ENCODE peak calls at places on chromosomes 4 and X, in eight cellular contexts. Q is foreskin fibroblast, E is AG09309, A is coronary artery, Z is brain microvascular endothelial cell, S is left lung, G is uterus, I is NB4. V is an unnamed sample.

GRCh38 chr4:118286685-118287084 is 66.1 kb downstream of the PRSS12 start:
- DNase-seq in Q (no peak), E (no peak), A (no peak), Z (no peak), S (no peak), G (no peak), I (no peak), V (no peak)

GRCh38 chrX:39874202-39874816 is 223.4 kb downstream of the BCOR start:
- DNase-seq in Q (no peak), E (no peak), A (no peak), Z (no peak), S (no peak), G (no peak), I (no peak), V (no peak)

GRCh38 chr4:104417483-104417882 is 77.2 kb downstream of the CXXC4 start:
- DNase-seq in Q (no peak), E (no peak), A (no peak), Z (no peak), S (no peak), G (no peak), I (no peak), V (no peak)

GRCh38 chrX:111244238-111244750 is 26.0 kb downstream of the CAPN6 start:
- DNase-seq in Q (peak; percentile 0), E (no peak), A (no peak), Z (peak; percentile 3), S (no peak), G (no peak), I (peak; percentile 21), V (no peak)

GRCh38 chrX:103404225-103405008 is 28.1 kb downstream of the BEX3 start:
- DNase-seq in Q (peak; percentile 86), E (peak; percentile 49), A (peak; percentile 82), Z (peak; percentile 87), S (peak; percentile 64), G (peak; percentile 49), I (peak; percentile 22), V (no peak)

GRCh38 chr4:165433529-165433928 is 54.7 kb downstream of the CPE start:
- DNase-seq in Q (no peak), E (no peak), A (no peak), Z (no peak), S (no peak), G (no peak), I (no peak), V (no peak)

GRCh38 chr4:173508386-173509002 is 21.5 kb downstream of the HAND2 start:
- DNase-seq in Q (no peak), E (no peak), A (no peak), Z (no peak), S (no peak), G (no peak), I (no peak), V (peak; percentile 65)

GRCh38 chr4:124433500-124433899 is 279.0 kb downstream of the ANKRD50 start:
- DNase-seq in Q (no peak), E (no peak), A (no peak), Z (peak; percentile 76), S (no peak), G (no peak), I (no peak), V (no peak)

GRCh38 chr4:109977854-109978501 is 65.3 kb downstream of the EGF start:
- DNase-seq in Q (peak; percentile 11), E (peak; percentile 24), A (no peak), Z (peak; percentile 64), S (no peak), G (no peak), I (peak; percentile 27), V (no peak)

GRCh38 chr4:85489273-85489672 is 14.3 kb downstream of the ARHGAP24 start:
- DNase-seq in Q (peak; percentile 69), E (no peak), A (no peak), Z (no peak), S (no peak), G (no peak), I (no peak), V (no peak)

GRCh38 chrX:78024349-78025108 is 55.1 kb upstream of the PGAM4 start:
- DNase-seq in Q (no peak), E (no peak), A (no peak), Z (no peak), S (peak; percentile 34), G (no peak), I (peak; percentile 29), V (no peak)

GRCh38 chr4:176123710-176124407 is 58.2 kb downstream of the WDR17 start:
- DNase-seq in Q (no peak), E (no peak), A (no peak), Z (no peak), S (no peak), G (no peak), I (peak; percentile 9), V (no peak)

GRCh38 chrX:11423362-11423818 is 130.2 kb downstream of the AMELX start:
- DNase-seq in Q (peak; percentile 77), E (no peak), A (no peak), Z (peak; percentile 72), S (no peak), G (no peak), I (peak; percentile 61), V (no peak)

GRCh38 chr4:89111833-89112563 is 665 bp downstream of the TIGD2 start:
- DNase-seq in Q (peak; percentile 89), E (peak; percentile 75), A (no peak), Z (peak; percentile 86), S (peak; percentile 47), G (no peak), I (peak; percentile 38), V (no peak)

GRCh38 chr4:184306949-184307348 is 89.3 kb upstream of the ENPP6 start:
- DNase-seq in Q (peak; percentile 34), E (peak; percentile 3), A (no peak), Z (peak; percentile 34), S (no peak), G (no peak), I (no peak), V (no peak)

GRCh38 chr4:173656898-173657297 is 126.9 kb upstream of the HAND2 start:
- DNase-seq in Q (no peak), E (no peak), A (no peak), Z (no peak), S (no peak), G (no peak), I (no peak), V (no peak)

GRCh38 chr4:42339935-42340406 is 57.3 kb upstream of the SHISA3 start:
- DNase-seq in Q (no peak), E (no peak), A (no peak), Z (peak; percentile 67), S (no peak), G (no peak), I (no peak), V (no peak)

GRCh38 chr4:150007512-150007911 is 70.7 kb upstream of the DCLK2 start:
- DNase-seq in Q (peak; percentile 46), E (peak; percentile 52), A (no peak), Z (peak; percentile 87), S (no peak), G (no peak), I (no peak), V (no peak)

GRCh38 chr4:1204828-1205591 is 32.6 kb upstream of the SPON2 start:
- DNase-seq in Q (no peak), E (no peak), A (peak; percentile 68), Z (no peak), S (peak; percentile 33), G (peak; percentile 23), I (no peak), V (peak; percentile 67)

GRCh38 chr4:55906999-55907398 is 41.7 kb upstream of the CEP135 start:
- DNase-seq in Q (no peak), E (no peak), A (no peak), Z (no peak), S (no peak), G (no peak), I (no peak), V (no peak)

GRCh38 chr4:146577111-146577510 is 55.4 kb upstream of the SLC10A7 start:
- DNase-seq in Q (no peak), E (no peak), A (no peak), Z (peak; percentile 30), S (no peak), G (no peak), I (no peak), V (no peak)

GRCh38 chr4:146585761-146586333 is 52.8 kb upstream of the POU4F2 start:
- DNase-seq in Q (peak; percentile 12), E (peak; percentile 59), A (no peak), Z (peak; percentile 4), S (no peak), G (no peak), I (peak; percentile 35), V (no peak)

GRCh38 chr4:146582864-146583263 is 55.8 kb upstream of the POU4F2 start:
- DNase-seq in Q (no peak), E (no peak), A (no peak), Z (no peak), S (no peak), G (no peak), I (peak; percentile 14), V (no peak)
- TF ChIP-seq CTCF in Q (peak; percentile 8), E (no peak), A (no peak), Z (no peak), S (no peak), G (no peak), I (no peak), V (peak; percentile 35)

DNA sequence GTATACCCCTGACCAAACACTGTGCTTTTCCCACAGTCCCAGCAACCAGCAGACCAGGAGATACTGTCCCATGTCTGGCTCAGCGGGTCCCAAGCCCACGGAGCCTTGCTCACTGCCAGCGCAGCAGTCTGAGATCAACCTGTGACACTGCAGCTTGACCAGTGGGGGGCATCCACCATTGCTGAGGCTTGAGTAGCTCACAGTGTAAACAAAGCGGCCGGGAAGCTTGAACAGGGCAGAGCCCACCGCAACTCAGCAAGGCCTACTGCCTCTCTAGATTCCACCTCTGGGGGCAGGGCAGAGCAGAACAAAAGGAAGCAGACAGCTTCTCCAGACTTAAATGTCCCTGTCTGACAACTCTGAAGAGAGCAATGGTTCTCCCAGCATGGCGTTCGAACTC is 58.1 kb downstream of the SLC10A6 start:
- DNase-seq in Q (no peak), E (no peak), A (no peak), Z (no peak), S (no peak), G (no peak), I (peak; percentile 8), V (no peak)
- TF ChIP-seq CTCF in Q (no peak), E (no peak), A (no peak), Z (peak; percentile 11), S (no peak), G (no peak), I (no peak), V (peak; percentile 26)

DNA sequence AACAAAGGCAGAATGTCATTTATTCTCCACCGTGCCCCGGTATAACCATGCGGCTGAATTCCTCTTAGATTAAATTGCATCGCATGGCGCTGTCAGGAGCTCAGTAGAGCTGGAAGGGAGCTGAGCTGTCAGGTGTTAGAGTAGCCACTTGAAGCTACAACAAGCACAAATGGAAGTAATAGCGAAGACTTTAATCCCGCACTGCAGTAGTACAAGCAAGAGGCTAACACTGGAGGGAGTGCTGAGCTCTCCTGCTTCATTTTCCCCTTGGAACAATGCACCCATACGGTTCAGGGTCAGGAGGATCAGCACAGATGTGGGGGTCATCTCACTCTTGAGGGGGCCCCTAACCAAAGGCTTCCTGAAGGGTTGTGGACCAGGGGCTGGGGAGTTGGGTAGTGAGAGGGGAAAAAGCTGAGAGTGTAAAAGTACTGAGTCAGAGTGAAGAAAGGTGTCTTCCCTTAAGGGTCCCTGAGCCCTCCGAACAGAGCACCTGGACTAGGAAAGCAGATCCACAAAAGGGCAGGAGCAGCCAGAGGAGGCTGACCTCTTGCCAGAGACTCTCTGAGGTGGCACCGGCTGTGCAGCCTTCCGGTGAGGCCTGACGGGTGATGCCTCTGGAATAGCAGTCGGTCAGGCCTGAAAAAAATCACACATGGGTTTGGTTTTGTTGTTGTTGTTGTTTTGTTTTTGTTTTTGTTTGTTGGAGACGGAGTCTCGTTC is 36.0 kb upstream of the CBR4 start:
- DNase-seq in Q (no peak), E (no peak), A (no peak), Z (no peak), S (no peak), G (no peak), I (no peak), V (no peak)
- TF ChIP-seq CTCF in Q (no peak), E (peak; percentile 14), A (no peak), Z (peak; percentile 33), S (no peak), G (no peak), I (no peak), V (no peak)

GRCh38 chr4:137471895-137472294 is 60.4 kb downstream of the PCDH18 start:
- DNase-seq in Q (peak; percentile 43), E (no peak), A (no peak), Z (no peak), S (no peak), G (no peak), I (no peak), V (no peak)
- TF ChIP-seq CTCF in Q (no peak), E (no peak), A (no peak), Z (no peak), S (no peak), G (no peak), I (no peak), V (no peak)